ENCODE peak calls at places on chromosomes 13 and 19, in four cellular contexts. W is A549, O is K562, L is HepG2. M is an unnamed sample.

GRCh38 chr19:2475702-2476450 is at the start of gene GADD45B:
- DNase-seq in O (peak), W (peak), L (peak), M (peak)

GRCh38 chr13:76123548-76123947 is 487.4 kb downstream of the LMO7 start:
- DNase-seq in W (no peak), O (no peak), L (no peak), M (no peak)

GRCh38 chr13:37769078-37769477 is 100.5 kb downstream of the TRPC4 start:
- DNase-seq in W (no peak), O (no peak), L (peak), M (no peak)

GRCh38 chr19:44777715-44778347 is at the start of gene CBLC:
- DNase-seq in O (peak), W (peak), L (peak), M (no peak)

GRCh38 chr13:57212989-57213388 is 46.0 kb downstream of the PRR20E start:
- DNase-seq in O (no peak), L (no peak), W (no peak), M (no peak)

GRCh38 chr13:66965146-66965545 is 265.0 kb downstream of the PCDH9 start:
- DNase-seq in O (no peak), L (no peak), W (no peak), M (no peak)

GRCh38 chr19:46341937-46342336 is 5.0 kb upstream of the PPP5C start:
- DNase-seq in W (no peak), L (no peak), O (no peak), M (no peak)

GRCh38 chr19:51754770-51755169 is 3.1 kb upstream of the FPR1 start:
- DNase-seq in L (no peak), O (no peak), W (no peak), M (no peak)

GRCh38 chr13:102902789-102903347 is 57.0 kb downstream of the ERCC5 start:
- DNase-seq in O (no peak), W (no peak), L (peak), M (no peak)

GRCh38 chr19:40605201-40605971 is 4.2 kb downstream of the LTBP4 start:
- DNase-seq in L (peak), O (peak), W (peak), M (peak)

GRCh38 chr19:46944918-46945628 is 74.6 kb upstream of the NPAS1 start:
- DNase-seq in O (peak), L (no peak), W (no peak), M (no peak)

GRCh38 chr13:37681295-37682032 is 82.9 kb upstream of the POSTN start:
- DNase-seq in W (no peak), L (no peak), O (no peak), M (no peak)

GRCh38 chr13:56351041-56351440 is 789.7 kb upstream of the PRR20A start:
- DNase-seq in L (no peak), W (no peak), O (no peak), M (no peak)

GRCh38 chr19:39145180-39145953 is 19.8 kb downstream of the PAK4 start:
- DNase-seq in O (no peak), L (peak), W (no peak), M (no peak)

GRCh38 chr13:106418556-106418955 is 116.9 kb downstream of the EFNB2 start:
- DNase-seq in L (no peak), W (no peak), O (no peak), M (no peak)

GRCh38 chr19:12202250-12202649 is 39.4 kb downstream of the ZNF136 start:
- DNase-seq in L (peak), W (no peak), O (no peak), M (no peak)

GRCh38 chr13:42486711-42487198 is 87.2 kb upstream of the TNFSF11 start:
- DNase-seq in L (no peak), W (peak), O (no peak), M (no peak)

GRCh38 chr13:36919206-36919832 is 719 bp downstream of the SMAD9 start:
- DNase-seq in W (no peak), L (peak), O (peak), M (no peak)

GRCh38 chr13:42002066-42002465 is 41.2 kb upstream of the VWA8 start:
- DNase-seq in O (no peak), L (no peak), W (no peak), M (no peak)

GRCh38 chr19:35755550-35756371 is 1.1 kb downstream of the HSPB6 start:
- DNase-seq in W (no peak), O (no peak), L (no peak), M (no peak)

GRCh38 chr19:52397310-52398090 is at the start of gene ZNF528:
- DNase-seq in W (peak), O (peak), L (peak), M (peak)

GRCh38 chr19:49461656-49462055 is 8.6 kb downstream of the ALDH16A1 start:
- DNase-seq in L (no peak), O (no peak), W (no peak), M (no peak)

GRCh38 chr19:48452255-48452654 is 3.1 kb upstream of the KCNJ14 start:
- DNase-seq in W (no peak), O (no peak), L (no peak), M (no peak)

GRCh38 chr13:31930901-31931522 is 100.6 kb upstream of the FRY start:
- DNase-seq in O (no peak), W (no peak), L (no peak), M (peak)

GRCh38 chr13:98927954-98928927 is 49.6 kb downstream of the DOCK9 start:
- DNase-seq in L (peak), O (no peak), W (no peak), M (no peak)

GRCh38 chr13:46142692-46143238 is 37.9 kb upstream of the CPB2 start:
- DNase-seq in O (no peak), W (peak), L (peak), M (no peak)

GRCh38 chr13:51881296-51881695 is 19.5 kb downstream of the CCDC70 start:
- DNase-seq in W (no peak), L (no peak), O (no peak), M (no peak)

GRCh38 chr19:12749938-12750521 is 1.6 kb upstream of the BEST2 start:
- DNase-seq in W (no peak), L (no peak), O (no peak), M (no peak)

GRCh38 chr19:28703400-28703956 is 509.5 kb downstream of the UQCRFS1 start:
- DNase-seq in W (no peak), O (no peak), L (no peak), M (no peak)

GRCh38 chr19:11038511-11038910 is 50.8 kb upstream of the LDLR start:
- DNase-seq in L (no peak), O (no peak), W (no peak), M (no peak)

GRCh38 chr13:80131204-80131603 is 209.7 kb downstream of the SPRY2 start:
- DNase-seq in W (peak), O (no peak), L (no peak), M (no peak)

GRCh38 chr13:109715902-109716301 is 70.5 kb downstream of the IRS2 start:
- DNase-seq in W (peak), O (no peak), L (no peak), M (no peak)

GRCh38 chr13:80259159-80259558 is 81.8 kb downstream of the SPRY2 start:
- DNase-seq in W (no peak), L (no peak), O (no peak), M (no peak)

GRCh38 chr13:35881360-35881759 is 249.8 kb downstream of the DCLK1 start:
- DNase-seq in W (no peak), L (no peak), O (no peak), M (no peak)

GRCh38 chr13:94595006-94595942 is 678 bp downstream of the TGDS start:
- DNase-seq in L (no peak), W (no peak), O (peak), M (no peak)

GRCh38 chr13:19864018-19864338 is 529 bp upstream of the ZMYM5 start:
- DNase-seq in W (peak), O (peak), L (no peak), M (no peak)

GRCh38 chr13:34654203-34654602 is 287.9 kb upstream of the NBEA start:
- DNase-seq in O (no peak), L (no peak), W (no peak), M (no peak)

GRCh38 chr13:44463759-44464158 is 90.1 kb downstream of the SERP2 start:
- DNase-seq in O (no peak), W (no peak), L (no peak), M (no peak)

GRCh38 chr13:75670496-75670895 is 34.4 kb downstream of the LMO7 start:
- DNase-seq in O (no peak), W (no peak), L (no peak), M (no peak)

GRCh38 chr13:72181661-72182060 is 314.7 kb upstream of the DACH1 start:
- DNase-seq in W (no peak), O (no peak), L (no peak), M (no peak)
- TF ChIP-seq POLR2AphosphoS2 in W (no peak), O (no peak), L (no peak), M (no peak)

GRCh38 chr19:3526507-3527244 is 12.3 kb upstream of the TEKTIP1 start:
- DNase-seq in O (no peak), L (no peak), W (no peak), M (no peak)
- TF ChIP-seq POLR2AphosphoS2 in O (no peak), L (no peak), W (no peak), M (no peak)

GRCh38 chr19:42052241-42052863 is 17.7 kb downstream of the GRIK5 start:
- DNase-seq in W (no peak), O (no peak), L (no peak), M (no peak)
- TF ChIP-seq POLR2AphosphoS2 in W (no peak), O (no peak), L (no peak), M (no peak)

DNA sequence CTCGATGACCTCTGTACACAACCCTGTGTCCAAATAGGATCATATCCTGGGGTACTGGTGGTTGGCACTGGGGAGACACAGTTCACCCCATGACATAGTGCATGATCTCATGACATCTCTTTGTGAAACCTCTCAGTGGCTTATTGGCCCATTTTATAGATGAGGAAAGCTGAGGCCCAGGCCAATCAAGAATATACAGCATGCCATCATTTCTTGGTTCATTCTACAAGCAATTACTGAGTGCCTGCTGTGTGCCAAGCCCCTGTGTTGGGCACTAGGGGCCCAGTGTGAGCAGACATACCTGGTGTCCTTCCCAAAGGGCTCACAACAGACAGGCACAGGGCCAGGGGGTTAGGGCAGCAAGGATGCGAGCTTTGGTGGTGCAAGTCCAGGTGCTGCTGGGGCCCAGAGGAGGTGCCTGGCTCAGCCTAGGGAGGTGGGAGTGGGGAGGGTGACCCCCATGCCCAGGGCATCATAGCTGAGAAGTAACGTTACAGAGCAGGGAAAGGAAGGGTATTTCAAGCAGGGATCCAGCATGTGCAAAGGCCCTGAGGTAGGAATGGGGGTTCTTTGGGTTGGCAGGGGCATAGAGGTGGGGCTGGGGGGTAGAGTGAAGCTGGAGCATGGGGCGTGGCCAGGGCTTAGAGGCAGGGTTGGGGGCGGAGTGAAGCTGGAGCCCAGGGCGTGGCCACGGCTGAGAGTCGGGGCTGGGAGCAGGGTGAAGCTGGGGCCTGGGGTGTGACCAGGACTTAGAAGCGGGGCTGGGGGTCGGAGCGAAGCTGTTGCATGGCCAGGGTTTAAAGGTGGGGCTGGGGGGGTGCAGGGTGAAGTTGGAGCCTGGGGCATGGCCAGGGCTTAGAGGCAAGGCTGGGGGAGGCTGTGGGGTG is 20.7 kb downstream of the COLGALT1 start:
- DNase-seq in L (no peak), O (peak), W (peak), M (no peak)
- TF ChIP-seq POLR2AphosphoS2 in L (no peak), O (no peak), W (no peak), M (no peak)

GRCh38 chr13:30895773-30896172 is 10.3 kb upstream of the MEDAG start:
- DNase-seq in O (no peak), L (no peak), W (no peak), M (no peak)
- TF ChIP-seq POLR2AphosphoS2 in O (no peak), L (no peak), W (no peak), M (no peak)

DNA sequence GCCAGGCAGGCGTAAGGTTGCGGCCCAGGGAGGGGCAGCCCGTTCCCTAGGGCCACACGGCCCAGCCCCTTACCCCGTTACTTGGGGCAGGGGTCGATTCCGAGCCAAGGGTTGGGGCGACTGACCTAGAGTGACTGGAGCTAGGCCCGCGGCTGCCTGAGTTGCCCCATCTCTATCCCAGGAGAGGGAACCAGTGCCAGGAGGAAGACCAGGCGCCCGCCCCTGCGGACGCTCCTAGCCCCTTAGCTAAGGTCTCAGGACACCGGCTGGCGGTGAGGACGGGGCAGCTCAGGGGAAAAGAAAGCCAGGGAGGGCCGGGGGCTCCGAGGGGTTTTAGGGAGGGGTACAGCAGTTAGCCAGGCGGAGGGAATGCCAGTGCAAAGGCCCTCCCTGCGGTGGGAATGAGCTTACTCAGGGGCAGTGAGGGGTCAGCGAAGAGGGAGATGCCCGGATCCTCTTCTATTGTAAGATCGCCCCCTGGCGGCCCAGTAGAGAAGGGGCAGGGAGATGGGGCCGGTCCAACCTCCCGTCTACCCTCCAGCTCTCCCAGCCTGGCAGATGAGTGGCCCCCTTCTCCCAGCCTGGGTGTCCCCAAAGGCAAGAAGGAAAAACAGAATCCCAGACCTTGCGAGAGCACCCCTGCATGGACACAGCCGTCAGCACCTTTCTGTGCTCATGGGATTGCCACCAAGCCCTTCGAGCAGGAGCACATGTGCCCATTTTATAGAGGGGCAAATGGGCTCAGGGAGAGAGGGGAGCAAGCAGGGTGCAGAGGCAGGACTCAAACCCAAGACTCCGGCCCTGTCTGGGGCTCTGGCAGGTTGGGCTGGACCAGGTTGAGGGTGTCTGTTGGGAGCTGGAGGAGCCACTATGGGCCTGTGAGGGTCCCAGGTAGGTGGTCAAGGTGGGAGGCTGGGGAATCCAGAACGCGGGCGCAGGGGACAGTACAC is 16.3 kb downstream of the CILP2 start:
- DNase-seq in W (no peak), O (peak), L (no peak), M (no peak)
- TF ChIP-seq POLR2AphosphoS2 in W (no peak), O (no peak), L (no peak), M (no peak)

DNA sequence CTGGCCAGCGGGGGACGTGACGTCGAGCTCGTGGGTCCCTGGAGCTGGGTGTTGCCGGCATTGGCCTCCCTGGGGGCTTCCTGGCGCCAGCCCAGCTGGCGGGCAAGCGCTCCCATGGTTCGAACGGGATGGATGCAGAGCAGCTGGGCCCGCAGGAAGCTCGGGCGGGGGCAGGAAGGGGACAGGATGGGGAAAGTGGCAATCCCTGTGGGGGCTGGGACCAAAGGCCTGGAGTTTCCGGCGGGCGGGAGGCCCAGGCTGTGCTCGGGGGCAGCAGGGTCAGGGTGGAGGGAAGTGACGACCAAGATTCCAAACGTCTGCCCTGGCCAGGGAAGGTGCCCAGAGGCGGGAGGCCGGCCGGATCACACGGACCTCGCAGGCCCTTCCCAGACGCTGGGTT is 19.3 kb downstream of the PALM start:
- DNase-seq in O (no peak), L (no peak), W (no peak), M (no peak)
- TF ChIP-seq POLR2AphosphoS2 in O (no peak), L (no peak), W (no peak), M (no peak)

GRCh38 chr13:96025283-96025682 is 27.9 kb downstream of the UGGT2 start:
- DNase-seq in W (no peak), O (no peak), L (no peak), M (no peak)

GRCh38 chr13:96020941-96021340 is 32.3 kb downstream of the UGGT2 start:
- DNase-seq in O (no peak), W (no peak), L (peak), M (no peak)

GRCh38 chr13:96018135-96018534 is 35.1 kb downstream of the UGGT2 start:
- DNase-seq in L (no peak), W (no peak), O (no peak), M (no peak)

GRCh38 chr13:96020155-96020575 is 33.0 kb downstream of the UGGT2 start:
- DNase-seq in W (peak), L (peak), O (peak), M (peak)
- TF ChIP-seq POLR2AphosphoS2 in W (no peak), L (no peak), O (no peak), M (no peak)

DNA sequence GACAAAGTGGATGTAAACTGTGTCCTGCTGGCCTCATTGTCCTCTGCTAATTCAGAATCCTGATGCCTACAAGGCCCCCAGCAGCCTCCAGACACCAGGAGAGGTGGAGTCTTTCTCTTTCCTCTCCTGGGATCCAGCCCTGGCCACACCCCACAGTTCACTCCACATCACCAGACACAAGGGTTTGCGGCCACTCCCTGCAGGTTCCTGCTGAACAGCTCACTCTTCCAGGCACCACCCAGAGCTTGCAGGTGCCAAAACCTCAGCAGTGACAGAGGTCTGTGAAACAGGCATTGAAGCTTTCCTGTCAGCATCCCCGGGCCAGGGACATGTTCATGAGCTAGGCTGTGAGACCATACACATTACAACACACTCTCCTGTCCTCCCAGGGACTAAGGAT is 11.3 kb upstream of the ATP12A start:
- DNase-seq in W (no peak), O (no peak), L (no peak), M (no peak)
- TF ChIP-seq POLR2AphosphoS2 in W (no peak), O (no peak), L (no peak), M (no peak)

GRCh38 chr19:56120371-56121179 is 520 bp downstream of the ZNF787 start:
- DNase-seq in L (peak), W (peak), O (peak), M (no peak)

GRCh38 chr19:56121180-56122167 is at the start of gene ZNF787:
- DNase-seq in O (peak), W (peak), L (peak), M (peak)

GRCh38 chr19:56126983-56127780 is 6.1 kb upstream of the ZNF787 start:
- DNase-seq in O (peak), W (peak), L (peak), M (no peak)

GRCh38 chr19:56125806-56126590 is 4.9 kb upstream of the ZNF787 start:
- DNase-seq in W (no peak), L (no peak), O (peak), M (no peak)

DNA sequence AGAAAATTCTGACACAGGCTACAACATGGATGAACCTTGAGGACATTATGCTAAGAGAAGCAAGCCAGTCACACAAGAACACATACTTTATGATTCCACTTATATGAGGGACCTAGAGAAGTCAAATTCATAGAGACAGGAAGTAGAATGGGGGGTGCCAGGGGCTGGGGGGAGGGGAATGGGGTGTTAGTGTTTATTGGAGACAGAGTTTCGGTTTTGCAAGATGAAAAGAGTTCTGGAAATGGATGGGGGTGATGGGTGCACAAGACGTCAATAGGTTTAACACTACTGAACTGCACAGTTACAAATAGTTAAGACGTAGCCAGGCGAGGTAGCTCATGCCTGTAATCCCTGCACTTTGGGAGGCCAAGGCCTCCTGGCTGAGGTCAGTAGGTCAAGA is 3.5 kb upstream of the ZNF787 start:
- DNase-seq in W (no peak), L (no peak), O (no peak), M (no peak)
- TF ChIP-seq POLR2AphosphoS2 in W (no peak), L (no peak), O (no peak), M (no peak)